ENCODE peak calls at places on chromosomes 6 and 20, in six cellular contexts. L, B, D, J, V and S are unnamed samples.
A peak's percentile ranks its signal among the peaks of the same experiment; 100 is the strongest.

GRCh38 chr20:15339264-15339663 is 1001.9 kb upstream of the FLRT3 start:
- DNase-seq in L (no peak), V (no peak), B (no peak), J (no peak), D (no peak), S (no peak)

GRCh38 chr20:21519136-21519584 is 5.3 kb upstream of the NKX2-2 start:
- DNase-seq in B (no peak), J (no peak), D (no peak), L (no peak), V (no peak), S (no peak)

GRCh38 chr6:20589266-20589665 is 55.0 kb downstream of the CDKAL1 start:
- DNase-seq in J (no peak), B (no peak), D (no peak), L (no peak), V (no peak), S (no peak)

GRCh38 chr6:114471450-114471849 is 128.6 kb upstream of the HS3ST5 start:
- DNase-seq in V (no peak), L (no peak), B (no peak), J (no peak), D (no peak), S (no peak)

GRCh38 chr6:42165016-42165415 is 8.1 kb upstream of the GUCA1A start:
- DNase-seq in B (no peak), V (no peak), L (no peak), J (no peak), D (no peak), S (no peak)

GRCh38 chr6:75896526-75896925 is 147.5 kb downstream of the MYO6 start:
- DNase-seq in B (no peak), D (no peak), L (no peak), V (no peak), J (no peak), S (no peak)

GRCh38 chr6:36798852-36799251 is 40.4 kb downstream of the CPNE5 start:
- DNase-seq in D (no peak), L (no peak), J (no peak), V (no peak), B (no peak), S (no peak)

GRCh38 chr6:106514281-106514885 is 114.9 kb downstream of the RTN4IP1 start:
- DNase-seq in D (no peak), L (no peak), J (no peak), V (no peak), B (no peak), S (no peak)

GRCh38 chr20:62617711-62618483 is 24.4 kb upstream of the SLCO4A1 start:
- DNase-seq in J (no peak), B (no peak), V (no peak), D (peak; percentile 40), L (peak; percentile 71), S (no peak)

GRCh38 chr6:235763-236360 is 56.4 kb upstream of the DUSP22 start:
- DNase-seq in D (peak; percentile 64), V (no peak), B (no peak), L (peak; percentile 37), J (no peak), S (no peak)

GRCh38 chr20:58112017-58112781 is 116.3 kb downstream of the ANKRD60 start:
- DNase-seq in D (no peak), J (no peak), L (no peak), V (no peak), B (no peak), S (no peak)

GRCh38 chr6:113909224-113909856 is 52.2 kb downstream of the MARCKS start:
- DNase-seq in J (no peak), V (peak; percentile 66), B (no peak), D (peak; percentile 26), L (no peak), S (no peak)